ENCODE peak calls at places on chromosomes 2 and 18, in four cellular contexts. T is HCT116, I is stomach, G is K562. B is an unnamed sample. For H3K9me3, the result is how much of the 10 kb centered on the place peaks cover.

GRCh38 chr2:226583715-226584114 is 215.9 kb downstream of the IRS1 start:
- DNase-seq in G (no peak), T (peak), I (no peak), B (no peak)

GRCh38 chr18:50977037-50977760 is 9.4 kb downstream of the ELAC1 start:
- DNase-seq in T (no peak), G (no peak), I (no peak), B (no peak)

GRCh38 chr2:120647487-120647886 is 88.2 kb upstream of the GLI2 start:
- DNase-seq in G (no peak), I (no peak), T (peak), B (no peak)

GRCh38 chr2:173119944-173120343 is 44.3 kb downstream of the MAP3K20 start:
- DNase-seq in G (no peak), I (no peak), T (no peak), B (no peak)

GRCh38 chr2:70647873-70648481 is 94.4 kb upstream of the TGFA start:
- DNase-seq in T (peak), G (peak), I (peak), B (peak)

GRCh38 chr2:135984199-135985017 is 1.0 kb downstream of the DARS1 start:
- DNase-seq in T (no peak), G (no peak), I (no peak), B (no peak)

GRCh38 chr2:70305531-70305930 is 3.7 kb upstream of the FAM136A start:
- DNase-seq in G (no peak), T (no peak), I (no peak), B (no peak)

GRCh38 chr2:227870710-227871374 is 589 bp upstream of the DAW1 start:
- DNase-seq in I (no peak), T (no peak), G (no peak), B (no peak)

GRCh38 chr18:60053747-60054304 is 154.0 kb downstream of the PMAIP1 start:
- DNase-seq in G (peak), T (peak), I (no peak), B (no peak)

GRCh38 chr2:6443424-6443823 is 422.3 kb downstream of the CMPK2 start:
- DNase-seq in G (no peak), T (no peak), I (no peak), B (no peak)

GRCh38 chr2:6445156-6445555 is 420.6 kb downstream of the CMPK2 start:
- DNase-seq in G (no peak), T (no peak), I (no peak), B (no peak)

GRCh38 chr2:6444529-6444928 is 421.2 kb downstream of the CMPK2 start:
- DNase-seq in T (no peak), G (no peak), I (no peak), B (no peak)

GRCh38 chr2:6441800-6442199 is 423.9 kb downstream of the CMPK2 start:
- DNase-seq in G (no peak), I (no peak), T (no peak), B (no peak)

GRCh38 chr2:6442252-6442651 is 423.5 kb downstream of the CMPK2 start:
- DNase-seq in T (no peak), I (no peak), G (no peak), B (no peak)
- H3K9me3 ChIP-seq in T (under half), I (under half), G (under half), B (under half)

GRCh38 chr18:14927701-14928100 is 179.7 kb downstream of the ANKRD30B start:
- DNase-seq in T (no peak), G (no peak), I (no peak), B (no peak)
- H3K9me3 ChIP-seq in T (under half), G (under half), I (under half), B (under half)

GRCh38 chr2:89780318-89780717 is 1088.8 kb downstream of the RPIA start:
- DNase-seq in T (no peak), I (no peak), G (no peak), B (no peak)

DNA sequence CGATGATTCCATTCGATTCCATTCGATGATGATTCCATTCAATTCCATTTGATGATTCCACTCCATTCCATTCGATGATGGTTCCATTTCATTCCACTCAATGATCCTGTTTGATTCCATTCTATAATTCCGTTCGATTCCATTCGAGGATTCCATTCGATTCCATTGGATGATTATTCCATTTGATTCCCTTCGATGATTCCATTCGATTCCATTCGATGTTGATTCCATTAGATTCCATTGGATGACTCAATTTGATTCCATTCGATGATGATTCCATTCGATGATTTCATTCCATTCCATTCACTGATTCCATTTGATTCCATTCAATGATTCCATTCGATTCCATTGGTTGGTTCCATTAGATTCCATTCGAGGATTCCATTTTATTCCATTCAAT is 1084.4 kb downstream of the RPIA start:
- DNase-seq in I (no peak), G (no peak), T (no peak), B (no peak)
- H3K9me3 ChIP-seq in I (half or more), G (under half), T (half or more), B (half or more)

GRCh38 chr2:35785564-35785963 is 570.0 kb upstream of the CRIM1 start:
- DNase-seq in T (no peak), I (no peak), G (no peak), B (no peak)
- H3K9me3 ChIP-seq in T (under half), I (under half), G (under half), B (under half)